ENCODE peak calls at places on chromosomes 11 and 22, in five cellular contexts. V is ovary, L is pancreas, R is Peyer's patch, G is neural progenitor cell. Z is an unnamed sample. For H3K9me3 and H3K4me1, the result is how much of the 10 kb centered on the place peaks cover.

GRCh38 chr11:73416711-73417265 is 40.6 kb downstream of the RELT start:
- DNase-seq in R (no peak), V (no peak), G (no peak), L (no peak), Z (no peak)

GRCh38 chr11:13941790-13942189 is 20.7 kb upstream of the SPON1 start:
- DNase-seq in L (no peak), R (no peak), V (no peak), G (no peak), Z (no peak)

GRCh38 chr11:128318856-128319474 is 268.4 kb downstream of the ETS1 start:
- DNase-seq in V (no peak), L (no peak), R (no peak), G (no peak), Z (peak)

GRCh38 chr22:19516378-19517170 is 7.6 kb downstream of the CLDN5 start:
- DNase-seq in V (no peak), R (no peak), G (no peak), L (no peak), Z (no peak)

GRCh38 chr11:1150095-1150494 is 7.7 kb upstream of the MUC5AC start:
- DNase-seq in G (no peak), L (peak), V (peak), R (peak), Z (no peak)

GRCh38 chr11:45045692-45046471 is 95.2 kb upstream of the TP53I11 start:
- DNase-seq in G (no peak), V (peak), L (no peak), R (no peak), Z (no peak)

GRCh38 chr11:128544625-128545024 is 42.7 kb downstream of the ETS1 start:
- DNase-seq in L (no peak), V (no peak), R (no peak), G (peak), Z (peak)

GRCh38 chr11:118263694-118264567 is at the start of gene MPZL2:
- DNase-seq in G (peak), L (peak), V (no peak), R (no peak), Z (no peak)

GRCh38 chr11:69513196-69513595 is 31.7 kb downstream of the LINC01488 start:
- DNase-seq in L (peak), V (no peak), R (no peak), G (no peak), Z (no peak)

GRCh38 chr11:11577246-11577855 is 44.5 kb downstream of the GALNT18 start:
- DNase-seq in V (no peak), R (no peak), L (no peak), G (no peak), Z (no peak)

GRCh38 chr11:34441814-34442213 is 3.1 kb downstream of the CAT start:
- DNase-seq in L (no peak), V (no peak), R (no peak), G (no peak), Z (no peak)
- H3K27ac ChIP-seq in L (no peak), V (no peak), R (no peak), G (no peak), Z (no peak)

GRCh38 chr11:55054723-55055122 is 207.2 kb upstream of the TRIM48 start:
- DNase-seq in V (no peak), G (no peak), R (no peak), L (no peak), Z (no peak)
- H3K9me3 ChIP-seq in V (under half), G (half or more), R (under half), L (under half), Z (under half)

DNA sequence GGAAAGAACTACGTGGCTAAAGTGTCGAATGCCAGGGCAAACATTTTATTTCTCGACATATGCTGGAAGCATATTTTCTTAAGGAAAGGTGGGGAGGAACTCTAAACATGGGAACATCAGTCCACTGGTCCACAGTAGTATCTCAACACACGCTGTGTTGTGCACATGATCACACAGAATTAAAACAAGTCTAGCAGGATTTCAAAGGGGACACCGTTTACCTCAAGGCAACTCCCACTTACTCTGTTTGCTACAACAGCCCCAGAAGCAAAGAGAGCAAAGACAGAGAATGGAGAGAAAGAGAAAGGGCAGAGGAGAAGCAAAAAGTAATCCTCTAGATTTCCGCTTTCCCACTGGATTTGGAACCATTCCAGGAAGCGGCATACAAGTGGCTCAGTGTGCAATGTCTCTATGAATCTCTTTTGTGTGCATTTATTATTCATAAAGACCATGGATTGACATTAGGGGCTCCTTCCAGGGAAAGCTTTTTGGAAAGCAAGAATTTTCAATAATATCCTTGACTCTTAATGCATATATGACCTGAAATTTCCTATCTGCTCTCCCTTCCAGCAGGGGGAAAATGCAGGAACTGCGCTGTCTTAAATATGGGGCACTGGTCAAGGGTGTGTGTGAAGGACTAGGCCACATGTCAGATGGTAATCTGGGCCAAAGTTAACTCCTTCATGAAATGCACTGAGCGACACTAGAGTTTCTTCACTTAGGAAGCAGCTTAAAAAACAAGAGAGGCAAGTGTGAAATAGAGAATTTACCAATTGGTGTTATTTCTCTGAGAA is 34.8 kb upstream of the CCDC34 start:
- DNase-seq in R (no peak), G (no peak), L (no peak), V (no peak), Z (no peak)
- H3K4me1 ChIP-seq in R (half or more), G (half or more), L (half or more), V (under half), Z (under half)

GRCh38 chr11:3228445-3228829 is 3.8 kb downstream of the MRGPRE start:
- DNase-seq in V (no peak), G (no peak), L (peak), R (no peak), Z (no peak)

GRCh38 chr11:3225826-3226750 is 6.1 kb downstream of the MRGPRE start:
- DNase-seq in V (no peak), L (peak), R (peak), G (no peak), Z (no peak)

GRCh38 chr11:3225159-3225758 is 6.6 kb upstream of the MRGPRG start:
- DNase-seq in L (peak), G (no peak), R (peak), V (no peak), Z (no peak)

GRCh38 chr11:3227568-3228444 is 4.4 kb downstream of the MRGPRE start:
- DNase-seq in G (no peak), V (no peak), L (peak), R (no peak), Z (no peak)

DNA sequence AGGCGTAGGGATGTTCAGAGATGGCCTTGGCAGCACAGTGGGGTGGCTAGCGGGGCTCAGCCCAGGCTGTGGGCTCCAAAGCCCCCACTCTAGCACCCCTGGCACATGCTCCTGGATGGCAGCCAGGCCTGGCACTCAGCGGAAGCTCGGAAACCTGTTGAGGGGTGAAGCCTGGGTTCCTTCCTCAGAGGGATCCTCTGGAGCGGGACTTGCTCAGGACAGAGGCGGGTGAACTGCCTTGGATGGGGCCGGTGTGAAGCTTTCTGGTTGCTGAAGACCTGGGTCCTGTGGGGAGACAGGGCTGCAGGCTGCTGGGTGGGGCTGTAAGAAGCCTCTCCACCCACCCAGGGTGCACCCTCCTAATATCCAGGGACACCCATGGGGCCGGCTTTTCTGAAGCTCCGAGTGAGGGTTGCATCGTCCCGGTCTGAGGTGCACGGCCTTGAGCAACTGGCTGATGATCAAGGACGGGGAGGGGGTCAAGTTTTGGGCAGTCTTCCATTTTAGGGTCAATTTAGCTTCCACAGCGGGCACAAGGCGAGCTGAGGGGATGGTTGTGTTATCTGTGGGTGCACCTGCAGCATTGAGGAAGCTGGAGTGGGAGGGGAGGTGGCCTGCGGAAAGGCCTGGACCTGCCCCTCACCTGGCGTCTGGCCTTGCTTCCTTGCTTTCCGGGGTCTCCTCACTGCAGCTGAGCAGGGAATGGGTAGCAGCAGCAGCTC is 5.2 kb downstream of the MRGPRE start:
- DNase-seq in G (no peak), L (peak), R (no peak), V (no peak), Z (no peak)
- H3K27ac ChIP-seq in G (no peak), L (no peak), R (no peak), V (no peak), Z (no peak)

GRCh38 chr11:116893437-116893836 is 56.0 kb upstream of the APOA1 start:
- DNase-seq in V (no peak), G (no peak), R (no peak), L (no peak), Z (no peak)
- H3K9me3 ChIP-seq in V (under half), G (under half), R (under half), L (under half), Z (under half)

DNA sequence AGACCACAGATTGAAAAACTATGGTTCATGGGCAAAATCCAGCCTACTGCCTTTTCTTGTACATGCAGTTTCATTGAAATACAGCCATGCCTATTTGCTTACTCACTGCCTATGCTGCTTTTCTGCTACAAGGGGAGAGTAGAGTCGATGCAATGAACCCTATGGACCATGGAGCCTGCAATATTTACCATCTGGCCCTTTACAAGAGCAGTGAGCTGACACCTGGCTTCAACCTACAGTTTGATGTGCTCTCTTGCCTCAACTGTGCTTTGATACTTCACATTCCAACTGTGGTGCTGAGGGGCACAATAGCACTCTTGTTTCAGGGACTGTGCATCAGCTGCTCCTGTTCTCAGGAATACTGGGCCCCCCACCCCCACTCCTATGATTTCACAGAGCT is 239.5 kb upstream of the SORL1-AS1 start:
- DNase-seq in L (no peak), G (no peak), R (no peak), V (no peak), Z (no peak)
- H3K4me1 ChIP-seq in L (under half), G (under half), R (under half), V (under half), Z (under half)

Z was measured in CD4-positive, alpha-beta memory T cell.